ENCODE peak calls at places on chromosomes 7 and 10, in five cellular contexts. One of them, this sample, is unnamed.

GRCh38 chr7:22251906-22252495 is 105.0 kb downstream of the RAPGEF5 start:
- DNase-seq in stimulated activated CD8-positive, alpha-beta memory T cell treated with anti-CD3 and anti-CD28 coated beads, Interleukin-15, amount 100 ng/mL, for 24 hours: no peak
- DNase-seq in choroid plexus epithelial cell: no peak
- DNase-seq in T follicular helper cell: no peak
- DNase-seq in GM03348: no peak
- DNase-seq in this sample: no peak

GRCh38 chr10:118698421-118698820 is 56.3 kb downstream of the CACUL1 start:
- DNase-seq in stimulated activated CD8-positive, alpha-beta memory T cell treated with anti-CD3 and anti-CD28 coated beads, Interleukin-15, amount 100 ng/mL, for 24 hours: peak; percentile 16
- DNase-seq in choroid plexus epithelial cell: peak; percentile 82
- DNase-seq in T follicular helper cell: peak; percentile 74
- DNase-seq in GM03348: peak; percentile 10
- DNase-seq in this sample: peak; percentile 5

GRCh38 chr7:37690206-37690605 is 6.6 kb downstream of the GPR141 start:
- DNase-seq in stimulated activated CD8-positive, alpha-beta memory T cell treated with anti-CD3 and anti-CD28 coated beads, Interleukin-15, amount 100 ng/mL, for 24 hours: no peak
- DNase-seq in choroid plexus epithelial cell: no peak
- DNase-seq in T follicular helper cell: no peak
- DNase-seq in GM03348: no peak
- DNase-seq in this sample: no peak

GRCh38 chr10:68223535-68224165 is 8.3 kb downstream of the ATOH7 start:
- DNase-seq in stimulated activated CD8-positive, alpha-beta memory T cell treated with anti-CD3 and anti-CD28 coated beads, Interleukin-15, amount 100 ng/mL, for 24 hours: no peak
- DNase-seq in choroid plexus epithelial cell: no peak
- DNase-seq in T follicular helper cell: no peak
- DNase-seq in GM03348: no peak
- DNase-seq in this sample: peak; percentile 40

GRCh38 chr10:42836771-42837468 is 54.3 kb downstream of the BMS1 start:
- DNase-seq in stimulated activated CD8-positive, alpha-beta memory T cell treated with anti-CD3 and anti-CD28 coated beads, Interleukin-15, amount 100 ng/mL, for 24 hours: no peak
- DNase-seq in choroid plexus epithelial cell: peak; percentile 51
- DNase-seq in T follicular helper cell: no peak
- DNase-seq in GM03348: peak; percentile 67
- DNase-seq in this sample: peak; percentile 66

GRCh38 chr10:74039561-74040145 is 41.7 kb downstream of the VCL start:
- DNase-seq in stimulated activated CD8-positive, alpha-beta memory T cell treated with anti-CD3 and anti-CD28 coated beads, Interleukin-15, amount 100 ng/mL, for 24 hours: no peak
- DNase-seq in choroid plexus epithelial cell: peak; percentile 75
- DNase-seq in T follicular helper cell: no peak
- DNase-seq in GM03348: peak; percentile 68
- DNase-seq in this sample: no peak

GRCh38 chr7:90242369-90243168 is 2.4 kb upstream of the CFAP69 start:
- DNase-seq in stimulated activated CD8-positive, alpha-beta memory T cell treated with anti-CD3 and anti-CD28 coated beads, Interleukin-15, amount 100 ng/mL, for 24 hours: no peak
- DNase-seq in choroid plexus epithelial cell: no peak
- DNase-seq in T follicular helper cell: no peak
- DNase-seq in GM03348: no peak
- DNase-seq in this sample: no peak

GRCh38 chr7:32163141-32163806 is 93.1 kb upstream of the PDE1C start:
- DNase-seq in stimulated activated CD8-positive, alpha-beta memory T cell treated with anti-CD3 and anti-CD28 coated beads, Interleukin-15, amount 100 ng/mL, for 24 hours: no peak
- DNase-seq in choroid plexus epithelial cell: peak; percentile 77
- DNase-seq in T follicular helper cell: no peak
- DNase-seq in GM03348: peak; percentile 75
- DNase-seq in this sample: peak; percentile 28

GRCh38 chr10:66565999-66566398 is 359.8 kb upstream of the LRRTM3 start:
- DNase-seq in stimulated activated CD8-positive, alpha-beta memory T cell treated with anti-CD3 and anti-CD28 coated beads, Interleukin-15, amount 100 ng/mL, for 24 hours: no peak
- DNase-seq in choroid plexus epithelial cell: no peak
- DNase-seq in T follicular helper cell: no peak
- DNase-seq in GM03348: no peak
- DNase-seq in this sample: no peak

GRCh38 chr7:107712025-107712424 is 31.9 kb upstream of the CBLL1 start:
- DNase-seq in stimulated activated CD8-positive, alpha-beta memory T cell treated with anti-CD3 and anti-CD28 coated beads, Interleukin-15, amount 100 ng/mL, for 24 hours: no peak
- DNase-seq in choroid plexus epithelial cell: no peak
- DNase-seq in T follicular helper cell: no peak
- DNase-seq in GM03348: no peak
- DNase-seq in this sample: peak; percentile 83

GRCh38 chr7:151984612-151985011 is 28.4 kb downstream of the GALNTL5 start:
- DNase-seq in stimulated activated CD8-positive, alpha-beta memory T cell treated with anti-CD3 and anti-CD28 coated beads, Interleukin-15, amount 100 ng/mL, for 24 hours: no peak
- DNase-seq in choroid plexus epithelial cell: no peak
- DNase-seq in T follicular helper cell: no peak
- DNase-seq in GM03348: no peak
- DNase-seq in this sample: no peak

GRCh38 chr10:58712982-58713381 is 200.3 kb downstream of the BICC1 start:
- DNase-seq in stimulated activated CD8-positive, alpha-beta memory T cell treated with anti-CD3 and anti-CD28 coated beads, Interleukin-15, amount 100 ng/mL, for 24 hours: no peak
- DNase-seq in choroid plexus epithelial cell: peak; percentile 51
- DNase-seq in T follicular helper cell: no peak
- DNase-seq in GM03348: no peak
- DNase-seq in this sample: peak; percentile 5

GRCh38 chr7:23295401-23295697 is 3.8 kb upstream of the MALSU1 start:
- DNase-seq in stimulated activated CD8-positive, alpha-beta memory T cell treated with anti-CD3 and anti-CD28 coated beads, Interleukin-15, amount 100 ng/mL, for 24 hours: no peak
- DNase-seq in choroid plexus epithelial cell: no peak
- DNase-seq in T follicular helper cell: no peak
- DNase-seq in GM03348: no peak
- DNase-seq in this sample: no peak

GRCh38 chr10:31758495-31758894 is 170.1 kb downstream of the ARHGAP12 start:
- DNase-seq in stimulated activated CD8-positive, alpha-beta memory T cell treated with anti-CD3 and anti-CD28 coated beads, Interleukin-15, amount 100 ng/mL, for 24 hours: no peak
- DNase-seq in choroid plexus epithelial cell: no peak
- DNase-seq in T follicular helper cell: no peak
- DNase-seq in GM03348: peak; percentile 72
- DNase-seq in this sample: no peak

GRCh38 chr10:133241501-133242205 is 4.0 kb downstream of the VENTX start:
- DNase-seq in stimulated activated CD8-positive, alpha-beta memory T cell treated with anti-CD3 and anti-CD28 coated beads, Interleukin-15, amount 100 ng/mL, for 24 hours: no peak
- DNase-seq in choroid plexus epithelial cell: no peak
- DNase-seq in T follicular helper cell: no peak
- DNase-seq in GM03348: no peak
- DNase-seq in this sample: peak; percentile 46

GRCh38 chr10:126459878-126460481 is 71.7 kb upstream of the ADAM12 start:
- DNase-seq in stimulated activated CD8-positive, alpha-beta memory T cell treated with anti-CD3 and anti-CD28 coated beads, Interleukin-15, amount 100 ng/mL, for 24 hours: no peak
- DNase-seq in choroid plexus epithelial cell: peak; percentile 97
- DNase-seq in T follicular helper cell: no peak
- DNase-seq in GM03348: peak; percentile 67
- DNase-seq in this sample: peak; percentile 96

GRCh38 chr7:36152756-36153570 is at the start of gene EEPD1:
- DNase-seq in stimulated activated CD8-positive, alpha-beta memory T cell treated with anti-CD3 and anti-CD28 coated beads, Interleukin-15, amount 100 ng/mL, for 24 hours: peak; percentile 98
- DNase-seq in choroid plexus epithelial cell: peak; percentile 100
- DNase-seq in T follicular helper cell: peak; percentile 100
- DNase-seq in GM03348: peak; percentile 99
- DNase-seq in this sample: peak; percentile 99

GRCh38 chr7:34991938-34992840 is 45.1 kb downstream of the DPY19L1 start:
- DNase-seq in stimulated activated CD8-positive, alpha-beta memory T cell treated with anti-CD3 and anti-CD28 coated beads, Interleukin-15, amount 100 ng/mL, for 24 hours: no peak
- DNase-seq in choroid plexus epithelial cell: peak; percentile 74
- DNase-seq in T follicular helper cell: peak; percentile 6
- DNase-seq in GM03348: peak; percentile 16
- DNase-seq in this sample: peak; percentile 72

GRCh38 chr10:50550291-50550839 is 73.4 kb downstream of the SGMS1 start:
- DNase-seq in stimulated activated CD8-positive, alpha-beta memory T cell treated with anti-CD3 and anti-CD28 coated beads, Interleukin-15, amount 100 ng/mL, for 24 hours: no peak
- DNase-seq in choroid plexus epithelial cell: no peak
- DNase-seq in T follicular helper cell: no peak
- DNase-seq in GM03348: no peak
- DNase-seq in this sample: no peak

GRCh38 chr7:92727755-92728154 is 108.6 kb downstream of the CDK6 start:
- DNase-seq in stimulated activated CD8-positive, alpha-beta memory T cell treated with anti-CD3 and anti-CD28 coated beads, Interleukin-15, amount 100 ng/mL, for 24 hours: no peak
- DNase-seq in choroid plexus epithelial cell: no peak
- DNase-seq in T follicular helper cell: no peak
- DNase-seq in GM03348: no peak
- DNase-seq in this sample: no peak

GRCh38 chr10:60728056-60728455 is 50.2 kb upstream of the CDK1 start:
- DNase-seq in stimulated activated CD8-positive, alpha-beta memory T cell treated with anti-CD3 and anti-CD28 coated beads, Interleukin-15, amount 100 ng/mL, for 24 hours: no peak
- DNase-seq in choroid plexus epithelial cell: no peak
- DNase-seq in T follicular helper cell: peak; percentile 10
- DNase-seq in GM03348: no peak
- DNase-seq in this sample: no peak

GRCh38 chr10:11874568-11875182 is 51.5 kb downstream of the PROSER2 start:
- DNase-seq in stimulated activated CD8-positive, alpha-beta memory T cell treated with anti-CD3 and anti-CD28 coated beads, Interleukin-15, amount 100 ng/mL, for 24 hours: peak; percentile 6
- DNase-seq in choroid plexus epithelial cell: peak; percentile 64
- DNase-seq in T follicular helper cell: no peak
- DNase-seq in GM03348: no peak
- DNase-seq in this sample: peak; percentile 90

GRCh38 chr7:12297709-12298108 is 86.6 kb downstream of the TMEM106B start:
- DNase-seq in stimulated activated CD8-positive, alpha-beta memory T cell treated with anti-CD3 and anti-CD28 coated beads, Interleukin-15, amount 100 ng/mL, for 24 hours: no peak
- DNase-seq in choroid plexus epithelial cell: no peak
- DNase-seq in T follicular helper cell: no peak
- DNase-seq in GM03348: no peak
- DNase-seq in this sample: no peak

GRCh38 chr7:46972205-46972604 is 609.7 kb downstream of the TNS3 start:
- DNase-seq in stimulated activated CD8-positive, alpha-beta memory T cell treated with anti-CD3 and anti-CD28 coated beads, Interleukin-15, amount 100 ng/mL, for 24 hours: no peak
- DNase-seq in choroid plexus epithelial cell: peak; percentile 89
- DNase-seq in T follicular helper cell: no peak
- DNase-seq in GM03348: peak; percentile 64
- DNase-seq in this sample: peak; percentile 8

GRCh38 chr7:12467837-12468236 is 64.2 kb upstream of the VWDE start:
- DNase-seq in stimulated activated CD8-positive, alpha-beta memory T cell treated with anti-CD3 and anti-CD28 coated beads, Interleukin-15, amount 100 ng/mL, for 24 hours: no peak
- DNase-seq in choroid plexus epithelial cell: no peak
- DNase-seq in T follicular helper cell: no peak
- DNase-seq in GM03348: no peak
- DNase-seq in this sample: no peak

GRCh38 chr7:100539436-100540006 is 518 bp downstream of the AGFG2 start:
- DNase-seq in stimulated activated CD8-positive, alpha-beta memory T cell treated with anti-CD3 and anti-CD28 coated beads, Interleukin-15, amount 100 ng/mL, for 24 hours: no peak
- DNase-seq in choroid plexus epithelial cell: no peak
- DNase-seq in T follicular helper cell: no peak
- DNase-seq in GM03348: no peak
- DNase-seq in this sample: peak; percentile 51

GRCh38 chr10:124155781-124156401 is 62.5 kb upstream of the CHST15 start:
- DNase-seq in stimulated activated CD8-positive, alpha-beta memory T cell treated with anti-CD3 and anti-CD28 coated beads, Interleukin-15, amount 100 ng/mL, for 24 hours: no peak
- DNase-seq in choroid plexus epithelial cell: peak; percentile 17
- DNase-seq in T follicular helper cell: no peak
- DNase-seq in GM03348: no peak
- DNase-seq in this sample: no peak

GRCh38 chr10:79446451-79447020 is 1.1 kb upstream of the ZCCHC24 start:
- DNase-seq in stimulated activated CD8-positive, alpha-beta memory T cell treated with anti-CD3 and anti-CD28 coated beads, Interleukin-15, amount 100 ng/mL, for 24 hours: no peak
- DNase-seq in choroid plexus epithelial cell: no peak
- DNase-seq in T follicular helper cell: peak; percentile 24
- DNase-seq in GM03348: peak; percentile 49
- DNase-seq in this sample: peak; percentile 52

GRCh38 chr7:76246804-76247389 is 45.2 kb downstream of the SRRM3 start:
- DNase-seq in stimulated activated CD8-positive, alpha-beta memory T cell treated with anti-CD3 and anti-CD28 coated beads, Interleukin-15, amount 100 ng/mL, for 24 hours: no peak
- DNase-seq in choroid plexus epithelial cell: no peak
- DNase-seq in T follicular helper cell: no peak
- DNase-seq in GM03348: no peak
- DNase-seq in this sample: no peak

GRCh38 chr7:141558544-141559183 is 7.5 kb downstream of the AGK start:
- DNase-seq in stimulated activated CD8-positive, alpha-beta memory T cell treated with anti-CD3 and anti-CD28 coated beads, Interleukin-15, amount 100 ng/mL, for 24 hours: no peak
- DNase-seq in choroid plexus epithelial cell: peak; percentile 93
- DNase-seq in T follicular helper cell: no peak
- DNase-seq in GM03348: no peak
- DNase-seq in this sample: peak; percentile 24

GRCh38 chr7:66629222-66629658 is 559 bp downstream of the KCTD7 start:
- DNase-seq in stimulated activated CD8-positive, alpha-beta memory T cell treated with anti-CD3 and anti-CD28 coated beads, Interleukin-15, amount 100 ng/mL, for 24 hours: no peak
- DNase-seq in choroid plexus epithelial cell: no peak
- DNase-seq in T follicular helper cell: no peak
- DNase-seq in GM03348: no peak
- DNase-seq in this sample: no peak

GRCh38 chr7:33968591-33968990 is 63.3 kb downstream of the BMPER start:
- DNase-seq in stimulated activated CD8-positive, alpha-beta memory T cell treated with anti-CD3 and anti-CD28 coated beads, Interleukin-15, amount 100 ng/mL, for 24 hours: no peak
- DNase-seq in choroid plexus epithelial cell: no peak
- DNase-seq in T follicular helper cell: no peak
- DNase-seq in GM03348: no peak
- DNase-seq in this sample: no peak

GRCh38 chr10:114245128-114245791 is 6.2 kb downstream of the VWA2 start:
- DNase-seq in stimulated activated CD8-positive, alpha-beta memory T cell treated with anti-CD3 and anti-CD28 coated beads, Interleukin-15, amount 100 ng/mL, for 24 hours: no peak
- DNase-seq in choroid plexus epithelial cell: no peak
- DNase-seq in T follicular helper cell: no peak
- DNase-seq in GM03348: no peak
- DNase-seq in this sample: peak; percentile 66

GRCh38 chr10:85548038-85548437 is 818.6 kb downstream of the GRID1 start:
- DNase-seq in stimulated activated CD8-positive, alpha-beta memory T cell treated with anti-CD3 and anti-CD28 coated beads, Interleukin-15, amount 100 ng/mL, for 24 hours: no peak
- DNase-seq in choroid plexus epithelial cell: peak; percentile 47
- DNase-seq in T follicular helper cell: peak; percentile 16
- DNase-seq in GM03348: no peak
- DNase-seq in this sample: peak; percentile 77

GRCh38 chr7:128167316-128167691 is 73.8 kb upstream of the LEP start:
- DNase-seq in stimulated activated CD8-positive, alpha-beta memory T cell treated with anti-CD3 and anti-CD28 coated beads, Interleukin-15, amount 100 ng/mL, for 24 hours: no peak
- DNase-seq in choroid plexus epithelial cell: peak; percentile 68
- DNase-seq in T follicular helper cell: no peak
- DNase-seq in GM03348: peak; percentile 68
- DNase-seq in this sample: peak; percentile 94

GRCh38 chr7:130895006-130895750 is 161.2 kb upstream of the KLF14 start:
- DNase-seq in stimulated activated CD8-positive, alpha-beta memory T cell treated with anti-CD3 and anti-CD28 coated beads, Interleukin-15, amount 100 ng/mL, for 24 hours: no peak
- DNase-seq in choroid plexus epithelial cell: no peak
- DNase-seq in T follicular helper cell: no peak
- DNase-seq in GM03348: no peak
- DNase-seq in this sample: peak; percentile 42

GRCh38 chr7:44748948-44749731 is 493 bp downstream of the ZMIZ2 start:
- DNase-seq in stimulated activated CD8-positive, alpha-beta memory T cell treated with anti-CD3 and anti-CD28 coated beads, Interleukin-15, amount 100 ng/mL, for 24 hours: no peak
- DNase-seq in choroid plexus epithelial cell: no peak
- DNase-seq in T follicular helper cell: peak; percentile 7
- DNase-seq in GM03348: no peak
- DNase-seq in this sample: peak; percentile 86

This sample was measured in DMS53.